ENCODE peak calls at places on chromosomes 6 and 20, in nine cellular contexts. K, N, Y, Q, I, U, R, W and Z are unnamed samples.

GRCh38 chr6:135222623-135223022 is 41.5 kb downstream of the MYB start:
- DNase-seq in Q (no peak), I (no peak), W (no peak), U (no peak), R (no peak), K (no peak), N (no peak), Y (no peak), Z (no peak)

GRCh38 chr6:137033828-137034227 is 10.9 kb downstream of the IL20RA start:
- DNase-seq in R (no peak), Y (no peak), Q (no peak), N (no peak), I (peak), K (peak), W (peak), U (peak), Z (no peak)

GRCh38 chr20:62623488-62624324 is 18.6 kb upstream of the SLCO4A1 start:
- DNase-seq in N (peak), R (no peak), U (peak), I (peak), Y (peak), Q (peak), W (peak), K (peak), Z (peak)

GRCh38 chr20:31839782-31840487 is 5.5 kb downstream of the FOXS1 start:
- DNase-seq in W (peak), N (no peak), Q (peak), K (peak), U (no peak), R (no peak), I (no peak), Y (no peak), Z (no peak)

GRCh38 chr6:50381106-50381415 is 331.3 kb upstream of the DEFB112 start:
- DNase-seq in I (no peak), K (no peak), W (peak), R (no peak), N (no peak), Y (no peak), U (no peak), Q (no peak), Z (no peak)

GRCh38 chr6:36382976-36383375 is 4.5 kb downstream of the ETV7 start:
- DNase-seq in Q (no peak), N (no peak), W (no peak), K (no peak), Y (no peak), I (no peak), R (no peak), U (no peak), Z (no peak)

GRCh38 chr6:122734529-122735203 is 44.9 kb upstream of the FABP7 start:
- DNase-seq in W (no peak), I (no peak), Y (no peak), R (no peak), U (no peak), Q (peak), K (no peak), N (no peak), Z (no peak)

GRCh38 chr20:25220021-25220730 is 24.7 kb downstream of the ENTPD6 start:
- DNase-seq in Q (no peak), U (no peak), I (no peak), N (no peak), W (no peak), R (no peak), Y (no peak), K (no peak), Z (no peak)

GRCh38 chr20:51972031-51972430 is 169.7 kb upstream of the SALL4 start:
- DNase-seq in K (no peak), R (no peak), W (no peak), I (no peak), U (no peak), Y (no peak), N (no peak), Q (no peak), Z (no peak)